ENCODE peak calls at places on chromosomes 13 and 19, in six cellular contexts. W, V, X, L, I and B are unnamed samples.

GRCh38 chr19:8023371-8023770 is 17.9 kb upstream of the ELAVL1 start:
- DNase-seq in W (no peak), V (no peak), X (no peak), L (no peak), I (no peak), B (no peak)

GRCh38 chr19:5624154-5624663 is 1.3 kb downstream of the SAFB start:
- DNase-seq in W (peak; percentile 59), V (peak; percentile 33), X (no peak), L (no peak), I (peak; percentile 45), B (no peak)

GRCh38 chr13:52356327-52356726 is 49.6 kb downstream of the THSD1 start:
- DNase-seq in W (peak; percentile 27), V (peak; percentile 55), X (no peak), L (no peak), I (no peak), B (no peak)

GRCh38 chr13:52319876-52320275 is 86.1 kb downstream of the THSD1 start:
- DNase-seq in W (peak; percentile 3), V (no peak), X (no peak), L (no peak), I (no peak), B (no peak)

GRCh38 chr19:46722004-46722380 is 5.1 kb upstream of the PRKD2 start:
- DNase-seq in W (no peak), V (no peak), X (no peak), L (no peak), I (no peak), B (no peak)

GRCh38 chr13:72527333-72527732 is 200.1 kb downstream of the MZT1 start:
- DNase-seq in W (no peak), V (no peak), X (no peak), L (no peak), I (no peak), B (no peak)

GRCh38 chr19:56161534-56161933 is 14.3 kb upstream of the GALP start:
- DNase-seq in W (no peak), V (no peak), X (no peak), L (no peak), I (no peak), B (no peak)

GRCh38 chr19:7373862-7374261 is 25.1 kb downstream of the ARHGEF18 start:
- DNase-seq in W (no peak), V (no peak), X (no peak), L (no peak), I (no peak), B (no peak)

GRCh38 chr19:13100031-13100588 is 2.5 kb downstream of the LYL1 start:
- DNase-seq in W (no peak), V (no peak), X (no peak), L (no peak), I (no peak), B (no peak)

GRCh38 chr13:43356566-43356965 is 333.2 kb downstream of the DNAJC15 start:
- DNase-seq in W (no peak), V (no peak), X (no peak), L (no peak), I (no peak), B (no peak)

GRCh38 chr13:49110122-49110831 is 109.9 kb upstream of the MLNR start:
- DNase-seq in W (peak; percentile 94), V (peak; percentile 85), X (peak; percentile 64), L (peak; percentile 81), I (peak; percentile 87), B (peak; percentile 59)

GRCh38 chr19:35006342-35006998 is 6.3 kb downstream of the GRAMD1A start:
- DNase-seq in W (peak; percentile 63), V (no peak), X (no peak), L (no peak), I (no peak), B (no peak)

GRCh38 chr13:47287291-47287751 is 390.5 kb upstream of the HTR2A start:
- DNase-seq in W (peak; percentile 37), V (peak; percentile 17), X (no peak), L (no peak), I (no peak), B (no peak)

GRCh38 chr13:44932850-44933251 is 56.4 kb downstream of the NUFIP1 start:
- DNase-seq in W (peak; percentile 56), V (peak; percentile 40), X (no peak), L (no peak), I (peak; percentile 17), B (no peak)

GRCh38 chr19:54208784-54209057 is 8.1 kb downstream of the RPS9 start:
- DNase-seq in W (peak; percentile 23), V (no peak), X (no peak), L (no peak), I (no peak), B (no peak)

GRCh38 chr13:20609145-20609544 is 42.2 kb downstream of the IFT88 start:
- DNase-seq in W (peak; percentile 87), V (peak; percentile 32), X (no peak), L (no peak), I (no peak), B (no peak)

GRCh38 chr13:57631607-57632275 is at the start of gene PCDH17:
- DNase-seq in W (peak; percentile 70), V (peak; percentile 40), X (no peak), L (peak; percentile 56), I (no peak), B (peak; percentile 73)

GRCh38 chr13:74464656-74465055 is 330.5 kb upstream of the KLF12 start:
- DNase-seq in W (no peak), V (peak; percentile 47), X (no peak), L (no peak), I (no peak), B (no peak)

GRCh38 chr13:42497798-42498197 is 76.2 kb upstream of the TNFSF11 start:
- DNase-seq in W (peak; percentile 77), V (no peak), X (no peak), L (no peak), I (no peak), B (no peak)